ENCODE peak calls at places on chromosomes 1 and 21, in ten cellular contexts. S is activated CD4-positive, CD25-positive, alpha-beta regulatory T cell; D is spleen; U is NCI-H187 treated with DMSO at 0.1 percent for 48 hours; X is neural crest cell; O is GM18507; Q is NT2/D1; R is OCI-LY7; J is cardiac muscle cell; H is foreskin fibroblast. F is an unnamed sample.

GRCh38 chr1:97849350-97850339 is 71.2 kb downstream of the DPYD start:
- DNase-seq in S (no peak), D (no peak), U (no peak), X (no peak), O (no peak), Q (no peak), R (no peak), J (no peak), H (peak), F (no peak)

GRCh38 chr1:24584103-24584764 is 28.3 kb downstream of the NCMAP start:
- DNase-seq in S (no peak), D (no peak), U (no peak), X (no peak), O (no peak), Q (no peak), R (no peak), J (peak), H (no peak), F (no peak)

GRCh38 chr1:65539272-65540131 is 119.0 kb downstream of the LEPR start:
- DNase-seq in S (no peak), D (no peak), U (no peak), X (no peak), O (no peak), Q (no peak), R (no peak), J (no peak), H (peak), F (no peak)

GRCh38 chr1:220685879-220686278 is 4.3 kb upstream of the C1orf115 start:
- DNase-seq in S (no peak), D (no peak), U (no peak), X (no peak), O (no peak), Q (no peak), R (no peak), J (no peak), H (no peak), F (no peak)

GRCh38 chr1:109371271-109371739 is 26.4 kb downstream of the SORT1 start:
- DNase-seq in S (no peak), D (no peak), U (no peak), X (no peak), O (no peak), Q (no peak), R (no peak), J (no peak), H (peak), F (no peak)

GRCh38 chr1:194447635-194448034 is 1261.2 kb upstream of the B3GALT2 start:
- DNase-seq in S (no peak), D (no peak), U (no peak), X (no peak), O (no peak), Q (no peak), R (no peak), J (no peak), H (peak), F (no peak)

GRCh38 chr1:216665891-216666290 is 57.3 kb downstream of the ESRRG start:
- DNase-seq in S (no peak), D (no peak), U (no peak), X (no peak), O (no peak), Q (no peak), R (no peak), J (no peak), H (peak), F (no peak)

GRCh38 chr21:30577766-30578165 is 12.4 kb downstream of the KRTAP22-2 start:
- DNase-seq in S (no peak), D (no peak), U (no peak), X (no peak), O (no peak), Q (no peak), R (no peak), J (no peak), H (no peak), F (no peak)

GRCh38 chr1:245180496-245180895 is 25.7 kb downstream of the KIF26B start:
- DNase-seq in S (no peak), D (no peak), U (no peak), X (no peak), O (no peak), Q (no peak), R (no peak), J (no peak), H (no peak), F (no peak)